ENCODE peak calls at places on chromosome 1, in eight cellular contexts. Z, L, T, Y, N, U, I and J are unnamed samples.

GRCh38 chr1:29267341-29268070 is 31.2 kb downstream of the PTPRU start:
- DNase-seq in U (no peak), Y (no peak), L (no peak), Z (no peak), I (no peak), T (no peak), N (no peak), J (no peak)

GRCh38 chr1:172325562-172325961 is 94.9 kb upstream of the C1orf105 start:
- DNase-seq in L (no peak), N (no peak), U (no peak), Z (peak), I (peak), T (no peak), Y (no peak), J (no peak)

GRCh38 chr1:23598424-23598823 is 39.1 kb upstream of the ID3 start:
- DNase-seq in Y (no peak), Z (no peak), I (no peak), U (no peak), N (no peak), L (no peak), T (peak), J (no peak)

GRCh38 chr1:73593804-73594203 is 604.2 kb downstream of the LRRIQ3 start:
- DNase-seq in U (no peak), I (no peak), Y (no peak), T (no peak), N (no peak), L (no peak), Z (peak), J (no peak)

GRCh38 chr1:51552929-51553807 is 34.1 kb upstream of the EPS15 start:
- DNase-seq in Z (no peak), T (no peak), U (no peak), N (no peak), L (no peak), Y (no peak), I (no peak), J (no peak)

GRCh38 chr1:33818071-33818470 is 45.8 kb upstream of the HMGB4 start:
- DNase-seq in T (no peak), U (no peak), I (no peak), Z (no peak), Y (no peak), L (no peak), N (no peak), J (no peak)

GRCh38 chr1:115112496-115113375 is 23.4 kb upstream of the TSPAN2 start:
- DNase-seq in Y (no peak), U (peak), Z (peak), I (peak), T (peak), N (no peak), L (no peak), J (no peak)

GRCh38 chr1:98906761-98907301 is 97.8 kb downstream of the PLPPR5 start:
- DNase-seq in T (no peak), Y (no peak), I (no peak), Z (peak), U (no peak), L (no peak), N (no peak), J (no peak)

GRCh38 chr1:47180603-47181094 is 9.2 kb downstream of the PDZK1IP1 start:
- DNase-seq in Y (no peak), N (no peak), U (no peak), I (no peak), Z (no peak), T (no peak), L (no peak), J (no peak)

GRCh38 chr1:89262643-89263042 is 10.0 kb downstream of the GBP5 start:
- DNase-seq in N (no peak), L (no peak), T (no peak), Z (peak), U (no peak), I (no peak), Y (no peak), J (no peak)

GRCh38 chr1:223628233-223628632 is 37.3 kb downstream of the CAPN8 start:
- DNase-seq in T (peak), N (peak), I (peak), Y (no peak), U (peak), L (no peak), Z (peak), J (no peak)

GRCh38 chr1:224267922-224268321 is 62.0 kb downstream of the NVL start:
- DNase-seq in Y (no peak), T (no peak), I (no peak), N (no peak), U (no peak), L (no peak), Z (peak), J (no peak)

GRCh38 chr1:99645699-99646531 is at the start of gene PALMD:
- DNase-seq in U (peak), L (no peak), T (peak), Z (peak), N (no peak), I (peak), Y (peak), J (no peak)

GRCh38 chr1:211952299-211952698 is 83.1 kb downstream of the INTS7 start:
- DNase-seq in N (no peak), T (no peak), I (no peak), Y (no peak), U (no peak), L (no peak), Z (no peak), J (no peak)

GRCh38 chr1:53660666-53661065 is 78.3 kb downstream of the GLIS1 start:
- DNase-seq in L (no peak), Z (no peak), Y (no peak), U (no peak), N (no peak), T (no peak), I (no peak), J (no peak)

GRCh38 chr1:90726716-90727480 is 9.8 kb upstream of the BARHL2 start:
- DNase-seq in U (no peak), L (no peak), Z (no peak), T (no peak), N (no peak), Y (no peak), I (no peak), J (no peak)

GRCh38 chr1:61687901-61688300 is 37.0 kb downstream of the TM2D1 start:
- DNase-seq in I (no peak), T (no peak), Z (peak), Y (no peak), N (no peak), U (no peak), L (no peak), J (no peak)

GRCh38 chr1:169326644-169327316 is 40.8 kb downstream of the NME7 start:
- DNase-seq in Z (peak), I (no peak), L (peak), Y (no peak), U (no peak), N (no peak), T (no peak), J (no peak)

GRCh38 chr1:245501635-245502034 is 346.9 kb downstream of the KIF26B start:
- DNase-seq in Y (no peak), Z (no peak), N (no peak), L (no peak), T (no peak), U (no peak), I (no peak), J (no peak)

GRCh38 chr1:210437111-210437510 is 108.4 kb downstream of the HHAT start:
- DNase-seq in U (no peak), N (no peak), I (no peak), L (no peak), T (no peak), Y (no peak), Z (no peak), J (no peak)

GRCh38 chr1:60866251-60866650 is 216.1 kb upstream of the NFIA start:
- DNase-seq in L (no peak), U (no peak), T (no peak), I (no peak), Z (no peak), Y (no peak), N (no peak), J (no peak)

GRCh38 chr1:2038229-2038628 is 12.0 kb upstream of the PRKCZ start:
- DNase-seq in U (no peak), I (no peak), L (no peak), N (no peak), Z (no peak), T (no peak), Y (no peak), J (no peak)

GRCh38 chr1:201461783-201462441 is 7.1 kb downstream of the PHLDA3 start:
- DNase-seq in Z (peak), N (peak), Y (peak), L (no peak), I (peak), U (no peak), T (no peak), J (no peak)

GRCh38 chr1:109864960-109865611 is 45.6 kb upstream of the CSF1 start:
- DNase-seq in Y (peak), T (no peak), I (no peak), Z (no peak), U (no peak), N (no peak), L (no peak), J (no peak)

GRCh38 chr1:109869141-109869540 is 41.5 kb upstream of the CSF1 start:
- DNase-seq in I (no peak), N (no peak), U (no peak), Z (no peak), T (no peak), L (no peak), Y (no peak), J (no peak)

GRCh38 chr1:109864063-109864822 is 46.4 kb upstream of the CSF1 start:
- DNase-seq in T (no peak), I (no peak), L (no peak), Z (no peak), Y (no peak), U (no peak), N (no peak), J (no peak)

GRCh38 chr1:109866071-109866470 is 44.6 kb upstream of the CSF1 start:
- DNase-seq in Z (no peak), N (no peak), Y (no peak), U (no peak), T (no peak), I (no peak), L (no peak), J (no peak)

GRCh38 chr1:109863699-109864062 is 47.0 kb upstream of the CSF1 start:
- DNase-seq in U (no peak), Y (no peak), I (no peak), Z (no peak), N (no peak), L (no peak), T (no peak), J (no peak)
- TF ChIP-seq CTCF in U (no peak), Y (no peak), I (no peak), Z (no peak), N (no peak), L (no peak), T (no peak), J (no peak)

GRCh38 chr1:9047019-9047418 is 20.8 kb upstream of the SLC2A7 start:
- DNase-seq in I (no peak), N (no peak), Y (no peak), U (no peak), T (no peak), Z (no peak), L (no peak), J (no peak)
- H3K4me3 ChIP-seq in I (no peak), N (no peak), Y (no peak), U (no peak), T (no peak), Z (no peak), L (no peak), J (no peak)

GRCh38 chr1:39204441-39205081 is at the start of gene MACF1:
- DNase-seq in Y (peak), N (peak), L (no peak), T (no peak), U (no peak), I (peak), Z (peak), J (no peak)
- TF ChIP-seq CTCF in Y (peak), N (peak), L (no peak), T (no peak), U (no peak), I (peak), Z (no peak), J (peak)

DNA sequence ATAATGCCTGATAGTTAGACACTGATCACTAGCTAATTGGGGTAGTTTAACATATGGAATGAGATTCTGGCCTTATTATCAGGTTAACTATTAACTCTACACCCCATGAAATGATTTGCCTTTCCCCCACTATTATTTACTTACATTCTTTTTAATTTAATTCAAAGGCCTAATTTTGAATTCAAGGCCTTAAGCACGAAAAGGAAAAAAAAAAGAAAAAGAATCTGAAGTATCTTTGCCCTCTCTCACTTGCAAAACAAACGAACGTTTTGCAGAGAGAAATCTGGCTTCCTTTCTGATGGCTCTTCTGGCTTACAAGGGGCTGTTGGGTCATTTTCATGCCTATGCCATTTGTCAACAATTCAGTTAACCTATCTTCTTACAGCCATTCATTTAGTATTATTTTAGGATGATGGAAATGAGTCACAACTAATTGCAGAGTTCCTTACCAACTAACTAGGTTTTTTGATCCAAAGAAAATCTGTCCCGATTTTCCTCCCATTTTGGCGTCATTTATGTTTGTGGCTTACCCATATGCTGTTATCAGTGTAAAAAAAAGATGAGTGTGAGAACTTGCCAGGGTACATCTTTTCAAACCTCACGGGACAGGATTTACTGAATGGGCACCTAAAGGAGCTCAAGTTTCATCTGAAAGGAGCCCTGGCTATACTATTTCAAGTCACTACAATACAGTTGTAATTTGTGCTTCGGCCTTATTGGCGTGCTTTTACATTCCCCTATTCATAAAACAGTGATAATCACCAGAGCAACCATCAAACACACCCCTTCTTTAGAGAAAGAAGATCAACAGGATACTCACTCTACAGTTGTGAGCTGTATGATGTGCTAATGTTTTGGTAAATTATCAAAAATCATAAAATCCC is 1.9 kb upstream of the ERRFI1 start:
- DNase-seq in Z (peak), T (no peak), Y (no peak), U (no peak), L (no peak), I (peak), N (no peak), J (no peak)
- H3K4me3 ChIP-seq in Z (peak), T (no peak), Y (peak), U (no peak), L (no peak), I (no peak), N (peak), J (no peak)

GRCh38 chr1:58156124-58156468 is 390.4 kb downstream of the OMA1 start:
- DNase-seq in Y (no peak), I (no peak), Z (no peak), U (no peak), L (peak), T (no peak), N (no peak), J (no peak)

GRCh38 chr1:58157281-58157680 is 389.2 kb downstream of the OMA1 start:
- DNase-seq in T (no peak), Z (no peak), U (no peak), L (no peak), Y (no peak), N (no peak), I (no peak), J (no peak)

GRCh38 chr1:58154256-58154655 is 392.3 kb downstream of the OMA1 start:
- DNase-seq in T (no peak), N (no peak), L (no peak), I (no peak), U (no peak), Z (no peak), Y (no peak), J (no peak)

GRCh38 chr1:58156801-58157200 is 389.7 kb downstream of the OMA1 start:
- DNase-seq in I (no peak), L (no peak), U (no peak), T (no peak), N (no peak), Y (no peak), Z (no peak), J (no peak)

DNA sequence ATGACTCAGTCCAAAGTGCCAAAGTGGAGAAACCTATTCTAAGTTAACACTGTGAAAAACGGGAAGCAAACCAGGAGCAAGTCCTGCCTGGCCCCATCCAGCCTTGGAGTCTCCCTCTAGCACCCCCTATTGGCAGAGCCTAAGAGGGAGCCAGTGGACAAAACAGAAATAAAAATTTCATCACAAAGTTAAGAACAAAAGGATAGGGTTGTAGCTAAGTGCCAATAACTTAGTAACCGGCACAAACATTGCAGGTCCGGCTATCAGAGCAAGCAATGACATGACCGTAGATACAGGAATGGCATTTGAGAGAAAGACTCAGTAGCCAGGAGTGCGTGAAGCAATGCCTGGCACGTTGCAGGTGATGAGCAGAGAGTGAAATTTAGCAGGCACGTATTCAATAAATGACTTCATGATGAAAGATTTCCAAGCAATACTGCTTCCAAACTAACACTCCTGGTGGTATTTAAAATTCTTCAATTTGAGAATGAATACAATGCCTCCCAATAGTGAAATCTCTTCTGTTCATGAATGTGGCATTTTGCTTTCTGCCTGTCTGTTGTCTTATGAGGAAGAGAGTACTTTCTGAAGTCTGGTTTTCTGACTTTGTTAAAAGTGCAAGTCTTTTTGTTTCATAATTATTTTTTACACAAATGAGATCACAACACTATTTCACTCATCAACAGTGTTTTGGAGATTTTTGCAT is 391.0 kb downstream of the OMA1 start:
- DNase-seq in U (peak), L (no peak), I (no peak), Y (no peak), N (no peak), Z (peak), T (peak), J (no peak)
- TF ChIP-seq CTCF in U (peak), L (peak), I (peak), Y (no peak), N (peak), Z (peak), T (peak), J (peak)

DNA sequence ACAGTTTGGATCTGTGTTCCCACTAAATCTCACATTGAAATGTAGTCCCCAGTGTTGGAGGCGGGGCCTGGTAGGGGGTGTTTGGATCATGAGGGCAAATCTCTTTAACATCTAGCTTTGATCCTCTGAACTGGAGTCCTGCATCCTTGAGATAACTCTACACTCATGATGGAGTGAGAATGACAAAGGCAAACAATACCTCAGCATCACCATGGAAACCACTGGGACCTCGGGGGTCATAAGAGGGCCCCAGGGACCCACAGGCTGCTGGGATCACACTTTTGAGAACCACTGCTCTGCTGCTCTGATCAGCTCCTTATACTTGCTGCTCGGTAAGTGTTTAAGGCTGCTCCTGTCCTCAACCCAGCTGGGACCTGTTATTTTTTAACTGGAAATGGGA is 13.4 kb upstream of the OBSCN start:
- DNase-seq in T (no peak), U (no peak), Y (no peak), Z (no peak), L (no peak), N (no peak), I (no peak), J (no peak)
- H3K4me3 ChIP-seq in T (no peak), U (no peak), Y (no peak), Z (no peak), L (no peak), N (no peak), I (no peak), J (no peak)

GRCh38 chr1:32199043-32199716 is 1.2 kb upstream of the CCDC28B start:
- DNase-seq in L (no peak), U (no peak), I (no peak), N (no peak), T (no peak), Y (no peak), Z (no peak), J (no peak)

GRCh38 chr1:32198237-32199042 is 2.0 kb upstream of the CCDC28B start:
- DNase-seq in L (no peak), N (no peak), U (no peak), Y (no peak), Z (no peak), I (no peak), T (no peak), J (no peak)

GRCh38 chr1:32200226-32201010 is at the start of gene CCDC28B:
- DNase-seq in U (peak), T (peak), I (peak), N (no peak), Y (peak), L (peak), Z (no peak), J (no peak)

GRCh38 chr1:32199717-32200072 is 700 bp upstream of the CCDC28B start:
- DNase-seq in U (no peak), Z (no peak), N (no peak), Y (no peak), I (no peak), L (no peak), T (no peak), J (no peak)

GRCh38 chr1:32201011-32201855 is 838 bp downstream of the CCDC28B start:
- DNase-seq in T (peak), Z (no peak), U (peak), Y (peak), L (peak), N (no peak), I (peak), J (peak)
- TF ChIP-seq CTCF in T (no peak), Z (no peak), U (no peak), Y (no peak), L (peak), N (no peak), I (no peak), J (no peak)

DNA sequence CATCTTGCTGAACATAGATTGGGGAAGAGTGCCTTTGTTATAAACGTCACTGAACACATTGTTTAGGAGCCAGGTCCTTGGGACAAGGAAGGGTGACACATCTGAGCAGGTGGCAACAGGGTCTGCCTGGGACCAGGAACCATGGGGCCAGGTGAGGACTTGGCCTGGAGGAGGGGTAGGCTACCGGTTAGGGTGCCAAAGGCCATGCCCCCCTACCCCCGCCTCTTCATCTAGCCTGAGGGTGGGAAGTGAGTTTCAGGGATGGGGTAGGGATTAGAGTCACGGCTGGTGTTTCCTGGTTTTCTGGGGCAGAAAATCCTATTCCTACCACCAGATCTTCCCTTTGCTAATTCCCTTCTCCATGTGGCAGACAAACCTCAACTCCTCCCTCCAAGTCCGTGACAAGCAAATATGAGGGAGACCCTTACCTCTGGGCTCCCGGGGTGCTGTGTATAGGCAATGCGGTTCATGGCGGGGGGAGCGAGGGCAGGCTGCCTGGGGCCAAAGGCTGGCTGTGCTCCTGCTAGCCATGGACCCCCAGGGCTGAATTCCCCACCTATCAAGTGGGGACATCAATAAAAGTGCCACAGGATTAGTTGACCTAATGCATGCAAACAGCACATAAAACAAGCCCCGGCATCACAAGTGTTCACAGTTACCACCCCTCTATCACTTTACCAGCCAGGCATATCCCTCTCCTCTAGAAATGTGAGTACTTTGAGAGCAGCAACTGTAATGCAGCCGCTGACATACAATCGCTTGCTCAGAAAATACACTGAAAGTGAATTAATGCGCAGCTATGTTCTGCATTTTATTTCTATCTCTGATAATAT is 14.5 kb downstream of the CD247 start:
- DNase-seq in I (no peak), U (no peak), Y (no peak), Z (no peak), T (no peak), L (no peak), N (no peak), J (no peak)
- H3K4me3 ChIP-seq in I (no peak), U (no peak), Y (no peak), Z (no peak), T (no peak), L (no peak), N (no peak), J (no peak)